ENCODE peak calls at places on chromosomes 16 and 17, in ten cellular contexts. Q is GM23248, X is IMR-90, M is neural progenitor cell, S is neuronal stem cell, Y is colonic mucosa, O is DND-41, K is H9, W is endothelial cell of umbilical vein, D is fibroblast of lung. R is an unnamed sample.

GRCh38 chr16:85403693-85404092 is 209.4 kb upstream of the GSE1 start:
- DNase-seq in X (no peak), D (no peak), W (no peak), S (no peak), Y (peak; percentile 11), O (peak; percentile 9), Q (no peak), K (no peak), M (no peak), R (no peak)

GRCh38 chr16:162271-162991 is 3.3 kb upstream of the HBM start:
- DNase-seq in Y (no peak), K (no peak), W (no peak), O (no peak), D (no peak), Q (no peak), S (no peak), M (no peak), X (no peak), R (peak; percentile 43)

GRCh38 chr17:82281502-82282238 is 8.2 kb upstream of the CSNK1D start:
- DNase-seq in X (peak; percentile 33), S (no peak), K (no peak), D (no peak), Y (no peak), Q (peak; percentile 56), W (peak; percentile 29), M (no peak), O (no peak), R (peak; percentile 92)

GRCh38 chr16:4298761-4299522 is 16.9 kb upstream of the GLIS2 start:
- DNase-seq in D (peak; percentile 89), Y (peak; percentile 88), K (peak; percentile 90), X (peak; percentile 94), S (no peak), Q (peak; percentile 97), W (peak; percentile 65), O (no peak), M (peak; percentile 48), R (peak; percentile 95)

GRCh38 chr17:43315369-43315768 is 81.6 kb upstream of the RNU2-1 start:
- DNase-seq in D (no peak), S (no peak), K (no peak), O (no peak), Y (no peak), X (no peak), M (no peak), W (no peak), Q (no peak), R (no peak)

GRCh38 chr17:66468241-66469087 is 166.1 kb downstream of the PRKCA start:
- DNase-seq in Q (peak; percentile 24), O (peak; percentile 41), X (peak; percentile 26), D (no peak), K (no peak), M (no peak), S (no peak), W (peak; percentile 51), Y (no peak), R (no peak)

GRCh38 chr17:69906306-69906705 is 168.7 kb upstream of the KCNJ16 start:
- DNase-seq in Q (no peak), D (no peak), O (no peak), W (no peak), X (no peak), M (no peak), S (no peak), K (no peak), Y (no peak), R (no peak)

GRCh38 chr16:80623376-80623775 is 82.6 kb downstream of the DYNLRB2 start:
- DNase-seq in S (no peak), K (no peak), W (peak; percentile 84), Q (no peak), X (peak; percentile 64), Y (no peak), D (peak; percentile 1), O (no peak), M (no peak), R (no peak)

GRCh38 chr16:82751020-82751419 is 124.3 kb downstream of the CDH13 start:
- DNase-seq in O (no peak), D (no peak), K (no peak), W (no peak), Q (no peak), S (no peak), Y (no peak), M (no peak), X (no peak), R (no peak)

GRCh38 chr17:34820922-34821321 is 140.3 kb downstream of the CCT6B start:
- DNase-seq in Q (no peak), D (no peak), W (no peak), K (peak; percentile 45), M (no peak), Y (no peak), X (no peak), S (no peak), O (no peak), R (no peak)

GRCh38 chr16:30901201-30902069 is 5.0 kb downstream of the CTF1 start:
- DNase-seq in X (no peak), O (peak; percentile 29), W (no peak), S (no peak), K (no peak), Y (no peak), D (no peak), M (no peak), Q (peak; percentile 14), R (no peak)

GRCh38 chr17:56723471-56723870 is 110.2 kb downstream of the C17orf67 start:
- DNase-seq in X (no peak), M (no peak), W (no peak), Q (peak; percentile 3), O (no peak), D (no peak), Y (no peak), S (no peak), K (no peak), R (no peak)

GRCh38 chr16:82943371-82943770 is 316.6 kb downstream of the CDH13 start:
- DNase-seq in D (no peak), K (no peak), X (peak; percentile 32), M (no peak), Q (peak; percentile 21), W (no peak), O (no peak), S (no peak), Y (no peak), R (no peak)

GRCh38 chr16:57999366-57999970 is 1.0 kb downstream of the ZNF319 start:
- DNase-seq in O (peak; percentile 49), K (no peak), D (peak; percentile 29), W (peak; percentile 25), Q (peak; percentile 67), X (peak; percentile 33), M (peak; percentile 36), Y (no peak), S (no peak), R (peak; percentile 7)

GRCh38 chr16:75318737-75319136 is 67.3 kb upstream of the BCAR1 start:
- DNase-seq in D (no peak), Q (no peak), W (no peak), X (no peak), K (no peak), O (no peak), S (no peak), M (no peak), Y (no peak), R (no peak)

GRCh38 chr16:58243528-58244004 is 45.7 kb upstream of the CSNK2A2 start:
- DNase-seq in Q (no peak), Y (no peak), M (no peak), W (no peak), S (no peak), K (peak; percentile 60), D (no peak), O (no peak), X (no peak), R (no peak)

GRCh38 chr16:49484454-49484853 is 110.8 kb downstream of the C16orf78 start:
- DNase-seq in D (no peak), S (peak; percentile 42), M (peak; percentile 86), Q (peak; percentile 36), X (no peak), O (no peak), K (peak; percentile 88), Y (peak; percentile 65), W (no peak), R (peak; percentile 89)

GRCh38 chr17:22266231-22266630 is 573.9 kb downstream of the KCNJ18 start:
- DNase-seq in D (no peak), S (no peak), O (no peak), K (no peak), M (no peak), Y (no peak), X (no peak), Q (peak; percentile 10), W (no peak), R (no peak)
- H3K9me3 ChIP-seq in D (no peaks in the 10 kb centered on the region), S (peaks cover 28% of the 10 kb centered on the region), O (peaks cover 9% of the 10 kb centered on the region), K (peaks cover 56% of the 10 kb centered on the region), M (peaks cover 39% of the 10 kb centered on the region), Y (no peaks in the 10 kb centered on the region), X (peaks cover 34% of the 10 kb centered on the region), Q (no peaks in the 10 kb centered on the region), W (peaks cover 3% of the 10 kb centered on the region), R (peaks cover 3% of the 10 kb centered on the region)

DNA sequence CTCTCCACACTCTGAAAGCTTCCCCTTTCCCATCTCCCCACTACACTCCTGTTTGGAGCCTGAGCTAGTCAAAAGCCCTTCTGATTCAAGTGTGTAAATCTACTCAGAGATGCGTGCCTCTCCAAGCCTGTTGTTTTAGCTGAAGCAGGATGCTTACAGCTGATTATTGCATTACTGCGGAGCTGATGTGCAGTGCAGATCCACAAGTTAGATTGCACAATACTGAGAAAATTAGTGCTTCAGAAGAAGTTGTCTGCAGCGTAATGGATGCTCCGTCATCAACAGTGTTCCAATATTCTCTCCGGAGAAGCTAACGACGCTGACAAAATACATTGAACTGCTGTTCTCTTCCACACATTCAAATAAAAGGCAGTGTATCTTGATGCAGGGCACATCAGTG is 44.8 kb upstream of the NLRP1 start:
- DNase-seq in Y (no peak), X (no peak), D (no peak), S (no peak), Q (peak; percentile 9), W (no peak), O (no peak), K (no peak), M (no peak), R (no peak)
- H3K9ac ChIP-seq in Y (no peak overlapping the region), X (no peak overlapping the region), D (no peak overlapping the region), S (no peak overlapping the region), Q (no peak overlapping the region), W (no peak overlapping the region), O (no peak overlapping the region), K (no peak overlapping the region), M (no peak overlapping the region), R (no peak overlapping the region)

GRCh38 chr16:68548947-68549346 is 9.9 kb downstream of the ZFP90 start:
- DNase-seq in M (no peak), O (peak; percentile 46), W (no peak), X (no peak), S (no peak), Q (no peak), D (no peak), K (no peak), Y (no peak), R (no peak)

DNA sequence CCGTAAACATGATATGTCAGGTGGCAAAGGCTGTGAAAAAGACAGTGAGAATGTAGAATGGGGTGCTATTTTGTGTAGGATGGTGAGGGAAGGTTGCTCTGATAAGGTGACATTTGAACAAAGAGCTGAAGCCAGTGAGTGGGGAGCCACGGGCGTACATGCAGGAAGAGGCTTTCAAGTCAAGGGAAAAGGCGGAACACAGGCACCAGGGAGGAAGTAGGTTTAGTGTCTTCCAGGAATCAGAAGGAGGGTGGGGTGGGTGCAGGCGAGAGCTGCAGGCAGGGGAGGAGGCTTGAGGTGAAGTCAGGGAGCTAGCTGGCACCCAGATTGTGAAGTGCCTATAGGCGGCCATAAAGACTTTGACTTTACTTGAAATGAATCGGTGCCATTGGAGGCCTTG is 14.1 kb downstream of the ZFP90 start:
- DNase-seq in W (no peak), O (no peak), X (no peak), S (no peak), D (no peak), Q (no peak), M (no peak), K (no peak), Y (no peak), R (no peak)
- H3K9me3 ChIP-seq in W (no peaks in the 10 kb centered on the region), O (peaks cover 48% of the 10 kb centered on the region), X (peaks cover 82% of the 10 kb centered on the region), S (peaks cover 64% of the 10 kb centered on the region), D (no peaks in the 10 kb centered on the region), Q (no peaks in the 10 kb centered on the region), M (peaks cover under 1% of the 10 kb centered on the region), K (peaks cover 13% of the 10 kb centered on the region), Y (no peaks in the 10 kb centered on the region), R (peaks cover 64% of the 10 kb centered on the region)

GRCh38 chr16:23826528-23827244 is 9.1 kb upstream of the PRKCB start:
- DNase-seq in Y (no peak), W (no peak), S (no peak), Q (no peak), D (no peak), X (no peak), K (no peak), M (no peak), O (peak; percentile 34), R (no peak)
- H3K9ac ChIP-seq in Y (no peak overlapping the region), W (no peak overlapping the region), S (no peak overlapping the region), Q (no peak overlapping the region), D (no peak overlapping the region), X (no peak overlapping the region), K (no peak overlapping the region), M (no peak overlapping the region), O (peak overlapping the region; percentile 9), R (no peak overlapping the region)

R was measured in kidney.